ENCODE peak calls at places on chromosomes 16 and 17, in five cellular contexts. X, E, A, S and R are unnamed samples.

GRCh38 chr17:57097832-57098421 is 12.9 kb downstream of the AKAP1 start:
- DNase-seq in X (no peak), E (no peak), A (no peak), S (no peak), R (no peak)

GRCh38 chr17:66275651-66276050 is 26.8 kb upstream of the PRKCA start:
- DNase-seq in X (peak), E (no peak), A (no peak), S (peak), R (peak)

GRCh38 chr17:83203472-83204221 is 124.2 kb downstream of the METRNL start:
- DNase-seq in X (no peak), E (no peak), A (no peak), S (no peak), R (no peak)

GRCh38 chr17:63772801-63773271 is 561 bp downstream of the CCDC47 start:
- DNase-seq in X (peak), E (no peak), A (peak), S (no peak), R (no peak)

GRCh38 chr16:83973581-83974385 is 5.7 kb downstream of the NECAB2 start:
- DNase-seq in X (no peak), E (no peak), A (no peak), S (no peak), R (no peak)

GRCh38 chr17:29595107-29595942 is 2.4 kb downstream of the ANKRD13B start:
- DNase-seq in X (no peak), E (no peak), A (no peak), S (no peak), R (no peak)

GRCh38 chr16:69796285-69797118 is 34.4 kb downstream of the WWP2 start:
- DNase-seq in X (peak), E (peak), A (peak), S (peak), R (peak)

GRCh38 chr16:30980068-30980371 is 5.0 kb upstream of the HSD3B7 start:
- DNase-seq in X (no peak), E (no peak), A (no peak), S (no peak), R (no peak)

GRCh38 chr17:4960279-4960922 is 7.2 kb downstream of the SPAG7 start:
- DNase-seq in X (no peak), E (no peak), A (peak), S (no peak), R (no peak)

GRCh38 chr17:13885550-13885949 is 183.8 kb upstream of the COX10 start:
- DNase-seq in X (no peak), E (no peak), A (no peak), S (no peak), R (no peak)

GRCh38 chr17:58330997-58331814 is 2.6 kb upstream of the TSPOAP1 start:
- DNase-seq in X (no peak), E (peak), A (peak), S (no peak), R (no peak)

GRCh38 chr16:81864646-81865382 is 85.7 kb downstream of the PLCG2 start:
- DNase-seq in X (no peak), E (no peak), A (peak), S (no peak), R (no peak)

DNA sequence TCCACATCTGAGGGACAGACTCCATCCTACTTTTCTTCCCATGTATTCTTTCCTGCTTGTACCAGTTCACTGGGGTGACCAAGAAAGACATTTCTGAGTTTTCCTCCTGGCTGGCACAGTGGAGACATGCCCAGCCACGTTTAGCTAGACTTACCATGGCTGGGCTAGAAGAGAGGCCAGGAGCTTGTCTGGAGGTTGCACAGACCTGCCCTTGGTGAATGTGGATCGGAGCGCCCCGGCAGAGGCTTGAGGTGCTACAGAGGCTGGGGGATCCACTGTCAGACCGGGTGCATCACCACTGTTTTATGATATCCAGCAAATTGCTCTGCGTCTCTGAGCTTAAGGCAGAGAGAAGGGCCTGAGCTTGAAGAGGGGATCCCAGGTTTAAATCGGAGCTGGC is 3.5 kb downstream of the IL4R start:
- DNase-seq in X (no peak), E (no peak), A (no peak), S (no peak), R (no peak)
- TF ChIP-seq REST in X (no peak), E (no peak), A (no peak), S (no peak), R (no peak)

DNA sequence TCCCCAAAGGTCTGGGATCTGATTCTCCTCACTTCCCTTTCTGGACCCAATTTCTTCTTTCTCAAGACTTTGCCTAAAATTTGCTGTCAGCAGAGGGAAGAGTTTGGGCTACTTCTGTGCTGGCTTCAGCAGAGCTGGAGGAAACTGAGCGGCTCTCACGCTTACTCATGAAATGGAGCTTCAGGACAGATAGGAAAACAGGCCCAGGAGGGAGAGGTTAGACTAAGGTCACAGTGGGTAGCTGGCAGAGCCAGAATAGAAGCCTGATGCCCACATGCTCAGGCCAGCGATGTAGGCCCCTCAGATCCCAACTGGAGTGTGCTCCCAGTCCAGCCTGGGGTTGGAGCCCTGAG is 593 bp downstream of the SLC38A7 start:
- DNase-seq in X (no peak), E (no peak), A (no peak), S (no peak), R (no peak)
- TF ChIP-seq REST in X (no peak), E (no peak), A (no peak), S (no peak), R (no peak)

GRCh38 chr17:18324140-18325049 is 9.3 kb downstream of the SMCR8 start:
- DNase-seq in X (no peak), E (no peak), A (peak), S (no peak), R (no peak)

GRCh38 chr17:18321309-18321708 is 6.2 kb downstream of the SMCR8 start:
- DNase-seq in X (peak), E (peak), A (peak), S (peak), R (no peak)

GRCh38 chr17:18322522-18322921 is 7.4 kb downstream of the SMCR8 start:
- DNase-seq in X (no peak), E (no peak), A (no peak), S (no peak), R (no peak)

GRCh38 chr17:18323507-18324139 is 8.5 kb downstream of the SMCR8 start:
- DNase-seq in X (no peak), E (no peak), A (no peak), S (no peak), R (no peak)

GRCh38 chr17:18323007-18323406 is 7.9 kb downstream of the SMCR8 start:
- DNase-seq in X (peak), E (no peak), A (no peak), S (no peak), R (no peak)
- TF ChIP-seq REST in X (no peak), E (no peak), A (no peak), S (no peak), R (no peak)

GRCh38 chr17:15464211-15464610 is 3.2 kb downstream of the CDRT4 start:
- DNase-seq in X (no peak), E (no peak), A (no peak), S (no peak), R (no peak)

GRCh38 chr17:15463363-15463762 is 4.1 kb downstream of the CDRT4 start:
- DNase-seq in X (peak), E (no peak), A (peak), S (no peak), R (no peak)

GRCh38 chr17:15466131-15466530 is 1.3 kb downstream of the CDRT4 start:
- DNase-seq in X (no peak), E (no peak), A (no peak), S (no peak), R (no peak)

GRCh38 chr17:15464629-15465028 is 2.8 kb downstream of the CDRT4 start:
- DNase-seq in X (no peak), E (no peak), A (no peak), S (no peak), R (no peak)

DNA sequence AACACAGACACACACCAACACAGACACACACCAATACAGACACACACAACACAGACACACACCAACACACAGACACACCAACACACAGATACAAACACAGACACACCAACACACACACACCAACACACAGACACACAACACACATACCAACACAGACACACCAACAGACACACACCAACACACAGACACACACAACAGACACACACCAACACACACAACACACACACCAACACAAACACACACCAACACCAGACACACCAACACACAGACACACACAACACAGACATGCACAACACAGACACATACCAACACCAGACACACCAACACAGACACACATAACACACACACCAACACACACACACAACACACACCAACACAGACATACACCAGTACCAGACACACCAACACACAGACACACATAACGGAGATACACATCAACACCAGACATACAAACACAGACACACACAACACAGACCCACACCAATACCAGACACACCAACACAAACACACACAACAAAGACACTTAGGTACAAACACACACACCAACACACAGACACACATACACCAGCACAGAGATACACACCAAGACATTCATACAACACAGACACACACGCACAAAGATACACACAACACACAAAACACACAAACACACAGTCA is 2.2 kb downstream of the CDRT4 start:
- DNase-seq in X (no peak), E (no peak), A (no peak), S (no peak), R (no peak)
- TF ChIP-seq REST in X (no peak), E (no peak), A (no peak), S (no peak), R (no peak)

GRCh38 chr17:49574283-49574892 is 1.3 kb upstream of the NXPH3 start:
- DNase-seq in X (no peak), E (no peak), A (no peak), S (no peak), R (no peak)

GRCh38 chr17:49572226-49572625 is 3.4 kb upstream of the NXPH3 start:
- DNase-seq in X (no peak), E (no peak), A (no peak), S (no peak), R (no peak)

GRCh38 chr17:49572806-49573420 is 2.8 kb upstream of the NXPH3 start:
- DNase-seq in X (no peak), E (no peak), A (no peak), S (no peak), R (no peak)

GRCh38 chr17:49574945-49575523 is 637 bp upstream of the NXPH3 start:
- DNase-seq in X (no peak), E (no peak), A (no peak), S (no peak), R (no peak)

DNA sequence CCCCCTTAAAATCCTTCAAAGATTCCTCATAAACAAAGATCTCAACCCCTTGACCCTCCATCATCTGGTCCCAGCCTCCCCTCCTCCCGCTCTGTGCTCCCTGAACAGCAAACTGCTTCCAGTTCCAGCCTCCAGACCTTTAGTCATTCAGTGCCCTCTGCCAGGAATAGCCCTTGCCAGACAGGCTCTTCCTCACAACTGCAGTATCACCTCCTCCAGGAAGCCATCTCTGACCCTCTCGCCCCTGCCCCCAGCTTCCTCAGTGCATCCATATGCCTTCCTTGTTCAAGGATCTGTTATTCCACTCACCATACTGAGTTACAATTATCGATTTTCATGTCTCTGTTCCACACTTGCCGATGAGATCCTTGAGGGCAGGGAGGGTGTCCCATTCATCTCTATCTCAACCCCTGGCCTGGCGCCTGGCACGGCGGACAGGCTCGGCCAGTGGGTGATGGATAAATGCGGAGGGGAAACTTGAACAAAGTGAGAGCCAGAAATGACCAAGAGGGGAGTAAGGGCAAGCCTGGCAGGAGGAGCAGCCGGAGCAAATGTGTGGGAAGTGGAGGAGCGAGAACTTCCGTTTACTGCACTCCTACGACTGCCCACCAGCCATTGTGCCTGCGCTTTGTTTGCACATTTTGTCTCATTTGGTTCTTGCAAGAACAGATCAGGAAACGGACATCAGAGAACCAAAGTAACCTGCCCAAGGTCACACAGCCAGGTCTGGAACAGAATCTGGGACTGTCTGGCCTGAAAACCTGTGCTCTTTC is 2.0 kb upstream of the NXPH3 start:
- DNase-seq in X (no peak), E (no peak), A (no peak), S (no peak), R (no peak)
- TF ChIP-seq REST in X (no peak), E (no peak), A (no peak), S (no peak), R (no peak)

GRCh38 chr17:79294459-79295071 is 219.9 kb downstream of the ENGASE start:
- DNase-seq in X (peak), E (peak), A (peak), S (no peak), R (no peak)
- TF ChIP-seq REST in X (peak), E (peak), A (peak), S (peak), R (peak)